ENCODE peak calls at places on chromosomes 4 and X, in five cellular contexts. S is activated T-cell treated with anti-CD3 and anti-CD28 coated beads, Interleukin-2, amount 50 U/mL, for 48 hours; A is amniotic epithelial cell; F is left colon; J is NCI-H226. G is an unnamed sample.

GRCh38 chrX:152733261-152733975 is at the start of the genes CSAG1 and MAGEA12:
- DNase-seq in S (no peak), A (no peak), F (no peak), J (no peak), G (no peak)

GRCh38 chr4:122898370-122899150 is 23.8 kb downstream of the NUDT6 start:
- DNase-seq in S (no peak), A (peak; percentile 76), F (no peak), J (peak; percentile 83), G (no peak)

GRCh38 chrX:96685205-96686099 is 810 bp downstream of the DIAPH2 start:
- DNase-seq in S (peak; percentile 69), A (peak; percentile 61), F (peak; percentile 40), J (peak; percentile 20), G (peak; percentile 47)

GRCh38 chr4:72536443-72536842 is 32.6 kb downstream of the ADAMTS3 start:
- DNase-seq in S (no peak), A (no peak), F (no peak), J (no peak), G (no peak)

GRCh38 chrX:105211051-105211575 is 9.4 kb downstream of the TEX13A start:
- DNase-seq in S (no peak), A (peak; percentile 65), F (no peak), J (peak; percentile 59), G (no peak)

GRCh38 chrX:13212191-13212651 is 107.6 kb downstream of the ATXN3L start:
- DNase-seq in S (no peak), A (peak; percentile 75), F (no peak), J (no peak), G (no peak)

GRCh38 chrX:153903238-153903980 is 1.1 kb upstream of the AVPR2 start:
- DNase-seq in S (no peak), A (no peak), F (no peak), J (peak; percentile 20), G (no peak)

GRCh38 chr4:167838686-167839085 is 253.7 kb upstream of the ANXA10 start:
- DNase-seq in S (no peak), A (no peak), F (no peak), J (no peak), G (no peak)

GRCh38 chrX:53990201-53990600 is 54.1 kb downstream of the PHF8 start:
- DNase-seq in S (no peak), A (peak; percentile 4), F (no peak), J (no peak), G (no peak)

GRCh38 chrX:100409316-100410082 is 574 bp downstream of the PCDH19 start:
- DNase-seq in S (peak; percentile 21), A (no peak), F (no peak), J (no peak), G (no peak)

GRCh38 chrX:121132675-121133074 is 85.3 kb downstream of the GLUD2 start:
- DNase-seq in S (no peak), A (no peak), F (no peak), J (no peak), G (no peak)

GRCh38 chr4:127622923-127623754 is 9.6 kb upstream of the INTU start:
- DNase-seq in S (peak; percentile 18), A (no peak), F (peak; percentile 11), J (no peak), G (peak; percentile 7)

GRCh38 chr4:189126040-189126439 is 814.6 kb upstream of the FRG1 start:
- DNase-seq in S (no peak), A (no peak), F (no peak), J (no peak), G (no peak)

GRCh38 chr4:19130836-19131235 is 1109.3 kb upstream of the LCORL start:
- DNase-seq in S (no peak), A (peak; percentile 88), F (no peak), J (no peak), G (no peak)

GRCh38 chr4:173135241-173135847 is 33.3 kb upstream of the GALNT7 start:
- DNase-seq in S (no peak), A (peak; percentile 78), F (no peak), J (peak; percentile 68), G (no peak)

GRCh38 chrX:77017093-77017492 is 430.1 kb upstream of the FGF16 start:
- DNase-seq in S (no peak), A (no peak), F (no peak), J (no peak), G (no peak)

GRCh38 chr4:1579834-1580686 is 104.1 kb downstream of the FAM53A start:
- DNase-seq in S (peak; percentile 91), A (peak; percentile 59), F (peak; percentile 87), J (peak; percentile 68), G (peak; percentile 92)

GRCh38 chrX:132488092-132488749 is 617 bp downstream of the MBNL3 start:
- DNase-seq in S (peak; percentile 37), A (peak; percentile 32), F (no peak), J (no peak), G (peak; percentile 20)

GRCh38 chr4:41887821-41888699 is 47.2 kb upstream of the TMEM33 start:
- DNase-seq in S (no peak), A (peak; percentile 39), F (peak; percentile 52), J (no peak), G (peak; percentile 42)

GRCh38 chrX:134388161-134389109 is 71.5 kb upstream of the HPRT1 start:
- DNase-seq in S (no peak), A (no peak), F (no peak), J (no peak), G (no peak)

GRCh38 chr4:86114563-86114962 is 245.3 kb downstream of the MAPK10 start:
- DNase-seq in S (no peak), A (no peak), F (no peak), J (no peak), G (no peak)

GRCh38 chr4:7367361-7367760 is 67.4 kb downstream of the PSAPL1 start:
- DNase-seq in S (no peak), A (no peak), F (no peak), J (no peak), G (no peak)

GRCh38 chr4:14827111-14827510 is 175.2 kb upstream of the CPEB2 start:
- DNase-seq in S (no peak), A (no peak), F (no peak), J (no peak), G (no peak)

GRCh38 chr4:7831330-7831729 is 108.3 kb downstream of the AFAP1 start:
- DNase-seq in S (no peak), A (no peak), F (no peak), J (no peak), G (no peak)

GRCh38 chr4:17510582-17510981 is 1.3 kb downstream of the QDPR start:
- DNase-seq in S (no peak), A (no peak), F (no peak), J (no peak), G (peak; percentile 11)

GRCh38 chr4:88177981-88178632 is 19.7 kb upstream of the ABCG2 start:
- DNase-seq in S (no peak), A (peak; percentile 91), F (no peak), J (peak; percentile 87), G (no peak)

GRCh38 chr4:123784626-123785025 is 388.0 kb downstream of the SPRY1 start:
- DNase-seq in S (no peak), A (no peak), F (no peak), J (no peak), G (no peak)

GRCh38 chrX:37767438-37767837 is 12.4 kb upstream of the CYBB start:
- DNase-seq in S (no peak), A (no peak), F (no peak), J (no peak), G (no peak)

GRCh38 chr4:156992943-156993342 is 21.3 kb upstream of the PDGFC start:
- DNase-seq in S (no peak), A (no peak), F (no peak), J (peak; percentile 50), G (no peak)

GRCh38 chr4:132123870-132124623 is 1025.0 kb upstream of the PCDH10 start:
- DNase-seq in S (no peak), A (peak; percentile 4), F (no peak), J (peak; percentile 4), G (no peak)

GRCh38 chr4:13464543-13464942 is 19.6 kb downstream of the RAB28 start:
- DNase-seq in S (no peak), A (no peak), F (no peak), J (no peak), G (no peak)

GRCh38 chrX:127574829-127575228 is 477.4 kb downstream of the ACTRT1 start:
- DNase-seq in S (no peak), A (no peak), F (no peak), J (no peak), G (no peak)

GRCh38 chrX:82816572-82816971 is 691.5 kb upstream of the POU3F4 start:
- DNase-seq in S (no peak), A (no peak), F (no peak), J (no peak), G (no peak)

GRCh38 chr4:186765673-186766546 is 42.3 kb upstream of the FAT1 start:
- DNase-seq in S (no peak), A (peak; percentile 7), F (peak; percentile 65), J (no peak), G (no peak)